ENCODE peak calls at places on chromosomes 3 and 15, in seven cellular contexts. One of them, this sample, is unnamed.

GRCh38 chr15:38843736-38844590 is 279.3 kb upstream of the RASGRP1 start:
- DNase-seq in Right ventricle myocardium superior: no peak
- DNase-seq in stimulated activated CD4-positive, alpha-beta T cell treated with anti-CD3 and anti-CD28 coated beads, Interleukin-2, amount 100 ng/mL, for 48 hours: no peak
- DNase-seq in SHP77 treated with DMSO at 0.1 percent for 48 hours: no peak
- DNase-seq in NCI-H2029: no peak
- DNase-seq in RPMI8226: no peak
- DNase-seq in iris pigment epithelial cell: peak; percentile 89
- DNase-seq in this sample: no peak

GRCh38 chr15:73727330-73728018 is 25.7 kb downstream of the INSYN1 start:
- DNase-seq in Right ventricle myocardium superior: peak; percentile 63
- DNase-seq in stimulated activated CD4-positive, alpha-beta T cell treated with anti-CD3 and anti-CD28 coated beads, Interleukin-2, amount 100 ng/mL, for 48 hours: no peak
- DNase-seq in SHP77 treated with DMSO at 0.1 percent for 48 hours: no peak
- DNase-seq in NCI-H2029: no peak
- DNase-seq in RPMI8226: no peak
- DNase-seq in iris pigment epithelial cell: peak; percentile 82
- DNase-seq in this sample: no peak

GRCh38 chr15:84812842-84813241 is 4.3 kb upstream of the ALPK3 start:
- DNase-seq in Right ventricle myocardium superior: no peak
- DNase-seq in stimulated activated CD4-positive, alpha-beta T cell treated with anti-CD3 and anti-CD28 coated beads, Interleukin-2, amount 100 ng/mL, for 48 hours: no peak
- DNase-seq in SHP77 treated with DMSO at 0.1 percent for 48 hours: no peak
- DNase-seq in NCI-H2029: no peak
- DNase-seq in RPMI8226: no peak
- DNase-seq in iris pigment epithelial cell: no peak
- DNase-seq in this sample: no peak

GRCh38 chr3:187802928-187803259 is 57.6 kb upstream of the BCL6 start:
- DNase-seq in Right ventricle myocardium superior: no peak
- DNase-seq in stimulated activated CD4-positive, alpha-beta T cell treated with anti-CD3 and anti-CD28 coated beads, Interleukin-2, amount 100 ng/mL, for 48 hours: peak; percentile 47
- DNase-seq in SHP77 treated with DMSO at 0.1 percent for 48 hours: no peak
- DNase-seq in NCI-H2029: no peak
- DNase-seq in RPMI8226: no peak
- DNase-seq in iris pigment epithelial cell: no peak
- DNase-seq in this sample: no peak

GRCh38 chr3:143648218-143648617 is 200.1 kb downstream of the SLC9A9 start:
- DNase-seq in Right ventricle myocardium superior: no peak
- DNase-seq in stimulated activated CD4-positive, alpha-beta T cell treated with anti-CD3 and anti-CD28 coated beads, Interleukin-2, amount 100 ng/mL, for 48 hours: no peak
- DNase-seq in SHP77 treated with DMSO at 0.1 percent for 48 hours: no peak
- DNase-seq in NCI-H2029: no peak
- DNase-seq in RPMI8226: no peak
- DNase-seq in iris pigment epithelial cell: no peak
- DNase-seq in this sample: no peak

GRCh38 chr3:49134471-49135265 is 1.8 kb upstream of the LAMB2 start:
- DNase-seq in Right ventricle myocardium superior: no peak
- DNase-seq in stimulated activated CD4-positive, alpha-beta T cell treated with anti-CD3 and anti-CD28 coated beads, Interleukin-2, amount 100 ng/mL, for 48 hours: no peak
- DNase-seq in SHP77 treated with DMSO at 0.1 percent for 48 hours: no peak
- DNase-seq in NCI-H2029: no peak
- DNase-seq in RPMI8226: no peak
- DNase-seq in iris pigment epithelial cell: no peak
- DNase-seq in this sample: no peak

GRCh38 chr15:74402873-74403589 is 30.7 kb downstream of the SEMA7A start:
- DNase-seq in Right ventricle myocardium superior: peak; percentile 61
- DNase-seq in stimulated activated CD4-positive, alpha-beta T cell treated with anti-CD3 and anti-CD28 coated beads, Interleukin-2, amount 100 ng/mL, for 48 hours: peak; percentile 74
- DNase-seq in SHP77 treated with DMSO at 0.1 percent for 48 hours: no peak
- DNase-seq in NCI-H2029: no peak
- DNase-seq in RPMI8226: peak; percentile 93
- DNase-seq in iris pigment epithelial cell: no peak
- DNase-seq in this sample: no peak

GRCh38 chr15:83926116-83926515 is 272.2 kb downstream of the ADAMTSL3 start:
- DNase-seq in Right ventricle myocardium superior: no peak
- DNase-seq in stimulated activated CD4-positive, alpha-beta T cell treated with anti-CD3 and anti-CD28 coated beads, Interleukin-2, amount 100 ng/mL, for 48 hours: no peak
- DNase-seq in SHP77 treated with DMSO at 0.1 percent for 48 hours: no peak
- DNase-seq in NCI-H2029: no peak
- DNase-seq in RPMI8226: no peak
- DNase-seq in iris pigment epithelial cell: peak; percentile 93
- DNase-seq in this sample: no peak

GRCh38 chr3:188577539-188577938 is 423.6 kb downstream of the LPP start:
- DNase-seq in Right ventricle myocardium superior: no peak
- DNase-seq in stimulated activated CD4-positive, alpha-beta T cell treated with anti-CD3 and anti-CD28 coated beads, Interleukin-2, amount 100 ng/mL, for 48 hours: no peak
- DNase-seq in SHP77 treated with DMSO at 0.1 percent for 48 hours: no peak
- DNase-seq in NCI-H2029: no peak
- DNase-seq in RPMI8226: no peak
- DNase-seq in iris pigment epithelial cell: no peak
- DNase-seq in this sample: no peak

GRCh38 chr3:187293977-187294376 is 2.4 kb upstream of the MASP1 start:
- DNase-seq in Right ventricle myocardium superior: no peak
- DNase-seq in stimulated activated CD4-positive, alpha-beta T cell treated with anti-CD3 and anti-CD28 coated beads, Interleukin-2, amount 100 ng/mL, for 48 hours: no peak
- DNase-seq in SHP77 treated with DMSO at 0.1 percent for 48 hours: no peak
- DNase-seq in NCI-H2029: no peak
- DNase-seq in RPMI8226: no peak
- DNase-seq in iris pigment epithelial cell: no peak
- DNase-seq in this sample: no peak

GRCh38 chr3:67415504-67415903 is 238.9 kb downstream of the SUCLG2 start:
- DNase-seq in Right ventricle myocardium superior: no peak
- DNase-seq in stimulated activated CD4-positive, alpha-beta T cell treated with anti-CD3 and anti-CD28 coated beads, Interleukin-2, amount 100 ng/mL, for 48 hours: no peak
- DNase-seq in SHP77 treated with DMSO at 0.1 percent for 48 hours: no peak
- DNase-seq in NCI-H2029: no peak
- DNase-seq in RPMI8226: no peak
- DNase-seq in iris pigment epithelial cell: peak; percentile 31
- DNase-seq in this sample: no peak

GRCh38 chr3:31747785-31748184 is 215.1 kb downstream of the STT3B start:
- DNase-seq in Right ventricle myocardium superior: no peak
- DNase-seq in stimulated activated CD4-positive, alpha-beta T cell treated with anti-CD3 and anti-CD28 coated beads, Interleukin-2, amount 100 ng/mL, for 48 hours: no peak
- DNase-seq in SHP77 treated with DMSO at 0.1 percent for 48 hours: no peak
- DNase-seq in NCI-H2029: no peak
- DNase-seq in RPMI8226: no peak
- DNase-seq in iris pigment epithelial cell: no peak
- DNase-seq in this sample: no peak

GRCh38 chr3:50364573-50365079 is 5.3 kb upstream of the TMEM115 start:
- DNase-seq in Right ventricle myocardium superior: no peak
- DNase-seq in stimulated activated CD4-positive, alpha-beta T cell treated with anti-CD3 and anti-CD28 coated beads, Interleukin-2, amount 100 ng/mL, for 48 hours: no peak
- DNase-seq in SHP77 treated with DMSO at 0.1 percent for 48 hours: no peak
- DNase-seq in NCI-H2029: no peak
- DNase-seq in RPMI8226: no peak
- DNase-seq in iris pigment epithelial cell: peak; percentile 39
- DNase-seq in this sample: no peak

GRCh38 chr3:52539010-52539653 is 2.7 kb downstream of the UQCC5 start:
- DNase-seq in Right ventricle myocardium superior: no peak
- DNase-seq in stimulated activated CD4-positive, alpha-beta T cell treated with anti-CD3 and anti-CD28 coated beads, Interleukin-2, amount 100 ng/mL, for 48 hours: no peak
- DNase-seq in SHP77 treated with DMSO at 0.1 percent for 48 hours: no peak
- DNase-seq in NCI-H2029: no peak
- DNase-seq in RPMI8226: no peak
- DNase-seq in iris pigment epithelial cell: peak; percentile 46
- DNase-seq in this sample: no peak

GRCh38 chr15:28917791-28918140 is 32.0 kb downstream of the APBA2 start:
- DNase-seq in Right ventricle myocardium superior: no peak
- DNase-seq in stimulated activated CD4-positive, alpha-beta T cell treated with anti-CD3 and anti-CD28 coated beads, Interleukin-2, amount 100 ng/mL, for 48 hours: no peak
- DNase-seq in SHP77 treated with DMSO at 0.1 percent for 48 hours: no peak
- DNase-seq in NCI-H2029: no peak
- DNase-seq in RPMI8226: no peak
- DNase-seq in iris pigment epithelial cell: no peak
- DNase-seq in this sample: no peak

GRCh38 chr3:185397676-185398075 is 34.7 kb downstream of the MAP3K13 start:
- DNase-seq in Right ventricle myocardium superior: no peak
- DNase-seq in stimulated activated CD4-positive, alpha-beta T cell treated with anti-CD3 and anti-CD28 coated beads, Interleukin-2, amount 100 ng/mL, for 48 hours: no peak
- DNase-seq in SHP77 treated with DMSO at 0.1 percent for 48 hours: no peak
- DNase-seq in NCI-H2029: no peak
- DNase-seq in RPMI8226: no peak
- DNase-seq in iris pigment epithelial cell: no peak
- DNase-seq in this sample: no peak